ENCODE peak calls at places on chromosome 19, in four cellular contexts. N, S, U and Y are unnamed samples. For H3K4me1, the result is how much of the 10 kb centered on the place peaks cover.

GRCh38 chr19:2813235-2814160 is 6.2 kb upstream of the ZNF554 start:
- ATAC-seq in N (no peak), S (no peak), U (no peak), Y (no peak)

GRCh38 chr19:480016-480855 is 16.1 kb upstream of the MADCAM1 start:
- ATAC-seq in N (no peak), S (peak), U (peak), Y (peak)

GRCh38 chr19:2540646-2541454 is 64.9 kb downstream of the GADD45B start:
- ATAC-seq in N (no peak), S (peak), U (peak), Y (peak)

GRCh38 chr19:51387924-51388389 is at the start of gene LIM2:
- ATAC-seq in N (no peak), S (no peak), U (no peak), Y (no peak)

GRCh38 chr19:52138614-52139290 is 986 bp downstream of the ZNF616 start:
- ATAC-seq in N (peak), S (no peak), U (no peak), Y (no peak)

GRCh38 chr19:41095703-41096102 is 7.5 kb downstream of the CYP2A13 start:
- ATAC-seq in N (no peak), S (no peak), U (no peak), Y (no peak)

GRCh38 chr19:17104679-17105078 is 29.1 kb downstream of the MYO9B start:
- ATAC-seq in N (peak), S (no peak), U (no peak), Y (no peak)

GRCh38 chr19:41411682-41412265 is 14.2 kb downstream of the BCKDHA start:
- ATAC-seq in N (no peak), S (no peak), U (peak), Y (no peak)

GRCh38 chr19:34135033-34135370 is 37.3 kb upstream of the LSM14A start:
- ATAC-seq in N (no peak), S (no peak), U (peak), Y (no peak)

GRCh38 chr19:34226036-34226435 is 28.3 kb upstream of the GARRE1 start:
- ATAC-seq in N (peak), S (no peak), U (no peak), Y (no peak)

GRCh38 chr19:6761053-6761676 is 6.1 kb downstream of the SH2D3A start:
- ATAC-seq in N (peak), S (no peak), U (no peak), Y (no peak)

GRCh38 chr19:15432018-15432494 is 13.3 kb upstream of the AKAP8L start:
- ATAC-seq in N (peak), S (no peak), U (no peak), Y (no peak)

GRCh38 chr19:898663-899062 is 5.4 kb downstream of the RNU6-9 start:
- ATAC-seq in N (peak), S (no peak), U (no peak), Y (no peak)

GRCh38 chr19:41698746-41699230 is 9.6 kb upstream of the CEACAM5 start:
- ATAC-seq in N (peak), S (no peak), U (no peak), Y (no peak)

GRCh38 chr19:1151037-1151716 is 22.9 kb downstream of the SBNO2 start:
- ATAC-seq in N (peak), S (no peak), U (no peak), Y (no peak)

GRCh38 chr19:1760020-1760419 is 6.7 kb downstream of the ONECUT3 start:
- ATAC-seq in N (no peak), S (no peak), U (no peak), Y (no peak)

GRCh38 chr19:11624064-11624463 is 26.8 kb downstream of the ZNF627 start:
- ATAC-seq in N (no peak), S (no peak), U (peak), Y (no peak)

GRCh38 chr19:42270346-42271044 is 1.4 kb downstream of the CIC start:
- ATAC-seq in N (peak), S (peak), U (no peak), Y (no peak)

GRCh38 chr19:18474366-18474887 is 36.5 kb upstream of the ISYNA1 start:
- ATAC-seq in N (no peak), S (no peak), U (no peak), Y (no peak)

GRCh38 chr19:18477042-18477760 is 39.3 kb upstream of the ISYNA1 start:
- ATAC-seq in N (no peak), S (no peak), U (no peak), Y (no peak)

GRCh38 chr19:18476507-18477041 is 38.6 kb upstream of the ISYNA1 start:
- ATAC-seq in N (no peak), S (no peak), U (no peak), Y (no peak)

GRCh38 chr19:18475004-18475453 is 37.1 kb upstream of the ISYNA1 start:
- ATAC-seq in N (no peak), S (no peak), U (no peak), Y (no peak)

DNA sequence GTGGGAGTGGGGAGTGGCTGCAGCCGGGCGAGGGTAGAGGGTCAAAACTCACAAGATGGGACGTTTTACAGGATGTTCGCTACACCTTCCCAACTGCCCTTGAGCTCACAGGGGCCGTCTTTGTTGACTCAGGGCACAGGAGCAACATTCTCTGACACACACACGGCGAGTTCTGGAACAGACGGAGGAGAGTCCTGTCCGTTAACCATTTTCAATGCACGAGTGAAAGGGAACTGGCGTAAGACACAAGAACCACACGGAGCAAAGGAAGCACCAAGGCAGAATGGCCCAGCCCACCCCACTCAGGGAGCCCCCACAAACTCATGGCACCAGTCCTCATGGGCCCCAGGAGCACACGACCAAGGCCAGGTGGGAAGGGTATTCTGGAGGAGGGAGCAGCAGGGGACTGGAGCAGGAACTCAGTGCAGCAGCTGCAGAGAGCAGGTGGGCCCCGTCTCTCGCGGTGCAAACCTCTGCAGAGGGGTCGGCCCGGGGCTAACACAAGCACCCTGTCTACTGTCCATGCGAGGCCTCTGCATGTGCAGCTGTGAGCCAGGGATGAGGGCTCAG is 37.9 kb upstream of the ISYNA1 start:
- ATAC-seq in N (no peak), S (no peak), U (no peak), Y (no peak)
- H3K4me1 ChIP-seq in N (under half), S (half or more), U (under half), Y (under half)

DNA sequence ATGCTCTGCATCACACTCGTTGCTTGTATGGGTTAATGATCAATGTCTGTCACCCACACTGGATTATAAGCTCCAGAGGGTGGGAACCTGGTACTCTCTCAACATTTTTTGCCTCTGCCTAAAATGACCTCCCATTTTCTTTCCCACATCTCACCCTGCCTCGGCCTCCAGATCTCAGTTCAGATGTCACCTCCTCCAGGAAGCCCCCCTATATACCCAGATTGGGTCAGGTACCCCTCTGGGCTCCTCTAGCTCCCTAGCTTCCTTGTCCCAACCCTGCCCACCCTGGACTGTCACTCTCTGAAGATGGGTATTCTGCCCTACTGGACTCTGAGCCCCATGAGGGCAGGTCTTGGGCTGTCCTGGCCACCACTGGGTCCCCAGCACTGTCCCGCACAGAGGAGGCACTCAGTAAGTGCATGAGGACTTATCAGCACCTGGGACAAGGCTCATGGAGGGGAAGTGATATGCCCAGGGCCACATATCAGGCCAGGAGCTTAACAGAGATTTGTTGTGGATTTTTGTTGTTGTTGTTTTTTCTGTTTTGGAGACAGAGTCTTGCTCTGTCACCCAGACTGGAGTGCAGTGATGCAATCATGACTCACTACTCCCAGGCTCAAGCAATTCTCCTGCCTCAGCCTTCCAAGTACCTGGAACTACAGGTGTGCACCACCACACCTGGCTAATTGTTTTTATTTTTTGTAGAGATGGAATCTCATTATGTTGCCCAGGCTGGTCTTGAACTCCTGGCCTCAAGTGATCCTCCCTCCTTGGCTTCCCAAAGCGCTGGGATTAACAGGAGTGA is 23.8 kb downstream of the PRKD2 start:
- ATAC-seq in N (no peak), S (no peak), U (no peak), Y (no peak)
- H3K4me1 ChIP-seq in N (under half), S (under half), U (under half), Y (under half)

DNA sequence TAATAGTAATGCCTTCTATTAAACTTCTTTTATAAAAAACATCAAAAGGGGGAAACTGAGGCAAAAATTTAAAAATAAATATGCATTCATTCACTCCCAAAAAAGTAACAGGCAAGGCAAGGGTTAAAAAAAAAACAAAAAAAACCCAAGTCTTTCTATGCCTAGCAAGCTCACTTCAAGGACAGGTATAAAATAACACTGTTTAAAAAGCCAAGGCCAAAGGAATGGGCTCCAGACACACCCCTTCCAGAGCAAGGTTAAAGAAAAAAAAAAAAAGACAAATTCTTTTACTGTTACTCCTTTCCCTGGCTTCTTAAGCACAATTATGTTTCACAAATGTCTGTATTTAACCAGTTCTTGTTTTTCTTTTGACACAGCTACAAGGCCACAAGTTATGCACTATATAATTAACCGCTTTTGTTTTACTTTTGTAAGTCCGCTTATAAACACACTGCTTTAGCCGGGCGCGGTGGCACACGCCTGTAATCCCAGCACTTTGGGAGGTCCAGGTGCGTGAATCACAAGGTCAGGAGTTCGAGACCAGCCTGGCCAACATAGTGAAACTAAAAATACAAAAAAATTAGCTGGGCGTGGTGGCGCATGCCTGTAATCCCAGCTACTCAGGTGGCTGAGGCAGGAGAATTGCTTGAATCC is 3.6 kb downstream of the SIGLEC11 start:
- ATAC-seq in N (no peak), S (no peak), U (no peak), Y (no peak)
- H3K4me1 ChIP-seq in N (under half), S (under half), U (under half), Y (under half)

GRCh38 chr19:38276942-38277517 is 12.7 kb downstream of the SPINT2 start:
- ATAC-seq in N (no peak), S (no peak), U (no peak), Y (no peak)
- H3K4me1 ChIP-seq in N (under half), S (half or more), U (under half), Y (under half)

GRCh38 chr19:13840751-13841338 is 36.1 kb upstream of the NANOS3 start:
- ATAC-seq in N (no peak), S (no peak), U (no peak), Y (no peak)

GRCh38 chr19:13838071-13838942 is 38.6 kb upstream of the NANOS3 start:
- ATAC-seq in N (no peak), S (no peak), U (no peak), Y (no peak)

GRCh38 chr19:13839938-13840750 is 36.8 kb upstream of the NANOS3 start:
- ATAC-seq in N (peak), S (peak), U (peak), Y (peak)

GRCh38 chr19:13839193-13839937 is 37.6 kb upstream of the NANOS3 start:
- ATAC-seq in N (peak), S (peak), U (peak), Y (peak)

DNA sequence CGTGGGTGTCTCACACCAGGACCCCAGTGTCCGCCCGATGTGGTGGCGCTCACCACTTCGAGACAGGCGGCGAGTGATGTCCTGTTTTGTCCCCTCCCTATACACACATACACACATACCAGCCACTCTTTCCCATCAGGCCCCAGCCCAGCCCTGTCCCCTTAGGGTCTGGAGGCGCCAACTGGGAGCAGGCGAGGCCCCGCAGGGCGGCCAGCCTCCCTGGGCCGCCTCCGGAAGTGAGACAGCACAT is 38.1 kb upstream of the NANOS3 start:
- ATAC-seq in N (no peak), S (no peak), U (no peak), Y (no peak)
- H3K4me1 ChIP-seq in N (half or more), S (half or more), U (under half), Y (half or more)

GRCh38 chr19:3817761-3818160 is 31.6 kb upstream of the MATK start:
- ATAC-seq in N (no peak), S (no peak), U (no peak), Y (no peak)

GRCh38 chr19:3809881-3810707 is 23.9 kb upstream of the MATK start:
- ATAC-seq in N (peak), S (no peak), U (no peak), Y (no peak)

GRCh38 chr19:3810708-3811355 is 24.7 kb upstream of the MATK start:
- ATAC-seq in N (peak), S (no peak), U (no peak), Y (no peak)

GRCh38 chr19:3816566-3817218 is 30.5 kb upstream of the MATK start:
- ATAC-seq in N (no peak), S (no peak), U (no peak), Y (no peak)

DNA sequence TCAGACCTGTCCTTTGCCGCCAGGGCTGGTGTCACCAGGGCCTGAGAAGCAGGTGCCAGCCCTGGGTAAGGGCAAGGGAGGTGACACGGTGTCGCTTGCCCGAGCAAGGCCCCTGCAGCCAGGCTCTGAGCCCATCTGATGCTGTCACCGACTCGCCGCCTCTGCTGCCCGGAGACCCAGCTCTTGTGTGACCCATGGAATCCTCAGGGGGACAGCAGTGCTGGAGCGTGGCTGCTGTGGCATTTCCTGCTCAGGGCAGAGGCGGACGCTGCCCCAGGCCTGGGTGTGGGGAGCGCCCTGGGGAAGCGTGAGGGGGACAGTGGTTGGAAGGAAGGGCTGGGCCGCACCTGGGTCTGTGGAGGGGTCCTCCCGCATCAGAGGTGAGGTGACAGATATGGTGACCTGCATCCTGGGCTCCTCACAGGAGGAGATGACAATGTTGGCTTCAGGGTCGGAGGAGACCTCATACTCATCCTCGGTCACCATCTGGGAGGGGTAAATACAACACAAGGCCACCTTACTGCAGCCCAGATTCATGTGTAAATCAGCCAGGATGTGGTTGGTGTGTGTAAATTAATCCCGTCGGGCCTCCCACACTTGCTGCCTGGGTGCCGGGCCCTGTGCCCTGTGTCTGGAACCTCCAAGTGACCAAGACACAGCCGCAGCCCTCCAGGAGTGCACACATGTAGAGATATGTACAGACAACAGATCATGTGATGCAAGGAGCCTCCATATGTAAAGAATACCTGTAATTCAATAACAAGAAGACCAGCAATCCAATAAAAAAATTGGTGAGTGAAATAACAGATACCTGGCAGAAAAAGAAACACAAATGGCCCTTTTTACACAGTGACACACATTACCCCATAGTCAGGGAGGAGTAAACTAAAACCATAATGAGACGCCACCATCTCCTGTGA is 27.6 kb upstream of the MATK start:
- ATAC-seq in N (no peak), S (no peak), U (no peak), Y (no peak)
- H3K4me1 ChIP-seq in N (under half), S (under half), U (under half), Y (under half)

GRCh38 chr19:3814648-3815047 is 28.5 kb upstream of the MATK start:
- ATAC-seq in N (no peak), S (no peak), U (no peak), Y (no peak)
- H3K4me1 ChIP-seq in N (under half), S (under half), U (under half), Y (under half)

DNA sequence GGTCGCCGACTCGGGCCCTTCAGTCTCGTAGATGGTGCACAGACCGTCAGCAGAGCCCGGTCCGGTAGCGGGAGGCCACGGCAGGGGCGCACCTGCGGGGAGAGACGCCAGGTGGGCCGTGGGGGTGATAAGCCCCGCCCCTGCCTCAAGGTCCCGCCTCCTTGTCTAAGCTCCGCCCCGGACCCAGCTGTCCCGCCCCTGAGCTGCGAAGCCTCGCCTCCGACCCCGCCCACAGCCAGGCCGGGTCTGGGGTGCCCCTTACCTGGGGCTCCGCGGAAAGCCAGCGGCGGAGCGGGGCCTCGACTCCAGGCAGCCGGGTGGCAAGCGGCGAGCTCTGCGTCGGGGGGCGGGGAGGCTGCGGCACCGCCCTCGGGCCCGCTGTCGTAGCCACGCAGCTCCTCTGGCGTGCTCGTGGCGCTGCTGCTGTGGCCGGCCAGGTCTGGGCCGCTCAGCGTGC is 4.7 kb downstream of the PRR36 start:
- ATAC-seq in N (peak), S (peak), U (peak), Y (peak)
- H3K4me1 ChIP-seq in N (under half), S (under half), U (under half), Y (under half)

GRCh38 chr19:46859637-46860124 is 1.1 kb upstream of the ARHGAP35 start:
- ATAC-seq in N (no peak), S (no peak), U (no peak), Y (peak)
- H3K4me1 ChIP-seq in N (under half), S (half or more), U (under half), Y (half or more)

DNA sequence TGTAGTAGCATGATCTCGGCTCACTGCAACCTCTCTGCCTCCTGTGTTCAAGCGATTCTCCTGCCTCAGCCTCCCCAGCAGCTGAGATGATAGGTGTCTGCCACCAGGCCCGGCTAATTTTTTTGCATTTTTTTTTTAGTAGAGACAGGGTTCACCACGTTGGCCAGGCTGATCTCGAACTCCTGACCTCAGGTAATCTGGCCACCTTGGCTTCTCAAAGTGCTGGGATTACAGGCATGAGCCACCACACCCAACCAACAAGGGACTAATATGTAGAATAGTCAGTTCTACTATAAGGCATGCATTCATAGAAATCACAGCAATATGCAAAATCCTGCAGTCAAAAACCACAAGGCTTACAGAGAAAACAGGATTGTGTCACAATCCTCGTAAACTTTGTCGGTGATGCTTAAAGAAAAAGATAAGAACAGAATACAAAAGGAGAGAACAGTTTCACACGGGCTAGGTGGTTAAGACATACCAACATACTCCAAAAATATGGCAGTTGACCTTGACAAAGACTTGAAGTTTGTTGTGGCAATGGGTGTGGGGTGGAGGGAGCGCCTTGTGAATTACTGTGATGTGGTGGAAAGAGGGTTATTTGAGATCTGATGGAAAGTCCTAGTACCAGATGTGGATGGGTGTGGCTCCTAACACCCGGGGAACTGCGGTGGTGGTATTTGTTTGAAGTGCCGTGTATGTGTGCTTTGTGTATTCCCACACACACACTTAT is 12.5 kb downstream of the NOSIP start:
- ATAC-seq in N (no peak), S (peak), U (no peak), Y (no peak)
- H3K4me1 ChIP-seq in N (under half), S (under half), U (under half), Y (under half)